ENCODE peak calls at places on chromosomes 4 and X, in ten cellular contexts. A is kidney, Z is fibroblast of lung, C is neural progenitor cell, K is mammary epithelial cell, N is endothelial cell of umbilical vein, V is prostate gland, W is psoas muscle, B is upper lobe of left lung, I is upper lobe of right lung. R is an unnamed sample. For H3K4me1, the result is how much of the 10 kb centered on the place peaks cover.

GRCh38 chrX:17032351-17032750 is 85.9 kb downstream of the REPS2 start:
- DNase-seq in K (peak), V (peak), I (no peak), A (no peak), Z (peak), C (no peak), N (peak), W (no peak), B (no peak), R (no peak)

GRCh38 chr4:146273204-146273901 is 59.0 kb downstream of the REELD1 start:
- DNase-seq in B (no peak), I (no peak), V (no peak), C (no peak), N (no peak), A (no peak), K (no peak), Z (no peak), W (no peak), R (no peak)

GRCh38 chr4:140046037-140046436 is 107.9 kb downstream of the MAML3 start:
- DNase-seq in C (no peak), A (no peak), B (no peak), K (no peak), N (peak), W (no peak), I (no peak), Z (peak), V (no peak), R (no peak)

GRCh38 chrX:116342903-116343302 is 93.5 kb upstream of the SLC6A14 start:
- DNase-seq in Z (no peak), B (no peak), W (no peak), V (no peak), N (no peak), A (no peak), C (no peak), I (no peak), K (no peak), R (no peak)

GRCh38 chrX:131617182-131617581 is 73.3 kb downstream of the OR13H1 start:
- DNase-seq in I (no peak), A (no peak), B (no peak), K (peak), Z (peak), N (no peak), C (no peak), V (no peak), W (no peak), R (no peak)

GRCh38 chr4:1172228-1172851 is at the start of gene SPON2:
- DNase-seq in W (peak), I (peak), A (peak), B (peak), N (no peak), K (no peak), V (no peak), C (peak), Z (peak), R (no peak)

GRCh38 chr4:107747748-107748486 is 27.9 kb upstream of the PAPSS1 start:
- DNase-seq in A (no peak), I (no peak), V (peak), K (no peak), C (no peak), Z (no peak), B (no peak), N (no peak), W (no peak), R (no peak)

GRCh38 chr4:19722404-19722803 is 529.3 kb upstream of the SLIT2 start:
- DNase-seq in C (no peak), Z (no peak), N (peak), B (no peak), K (no peak), A (no peak), I (no peak), V (no peak), W (no peak), R (no peak)

GRCh38 chr4:156396534-156396933 is 442.9 kb upstream of the CTSO start:
- DNase-seq in A (no peak), W (no peak), B (no peak), K (no peak), C (no peak), Z (no peak), I (no peak), V (no peak), N (no peak), R (no peak)

GRCh38 chrX:132001127-132001526 is 22.0 kb upstream of the STK26 start:
- DNase-seq in C (no peak), I (no peak), W (no peak), A (no peak), K (peak), B (no peak), V (no peak), N (no peak), Z (no peak), R (no peak)

GRCh38 chr4:26762650-26763049 is 98.0 kb upstream of the STIM2 start:
- DNase-seq in W (no peak), I (no peak), N (peak), C (no peak), V (no peak), B (no peak), A (no peak), K (peak), Z (peak), R (no peak)

GRCh38 chr4:15043226-15043625 is 40.9 kb downstream of the CPEB2 start:
- DNase-seq in W (no peak), Z (no peak), N (no peak), A (no peak), B (no peak), V (no peak), C (peak), I (no peak), K (no peak), R (no peak)

GRCh38 chr4:153038493-153039311 is 102.6 kb downstream of the FHDC1 start:
- DNase-seq in W (no peak), V (peak), B (peak), A (no peak), N (peak), Z (no peak), I (no peak), C (no peak), K (no peak), R (no peak)

GRCh38 chrX:16573781-16574180 is 76.2 kb upstream of the S100G start:
- DNase-seq in A (no peak), K (peak), V (no peak), W (no peak), I (no peak), Z (peak), B (no peak), N (no peak), C (no peak), R (no peak)

GRCh38 chr4:77697860-77698599 is 92.4 kb downstream of the CXCL13 start:
- DNase-seq in W (no peak), Z (peak), A (peak), N (peak), C (peak), K (peak), I (no peak), V (peak), B (no peak), R (no peak)

GRCh38 chr4:86482851-86483490 is 111.1 kb upstream of the PTPN13 start:
- DNase-seq in W (no peak), A (no peak), C (peak), B (no peak), I (no peak), K (no peak), V (no peak), Z (peak), N (no peak), R (no peak)

GRCh38 chrX:130916636-130917422 is 13.8 kb upstream of the ENOX2 start:
- DNase-seq in V (peak), A (no peak), B (no peak), Z (peak), K (peak), N (peak), I (no peak), C (peak), W (peak), R (peak)

GRCh38 chr4:137993232-137993631 is 248.9 kb downstream of the SLC7A11 start:
- DNase-seq in Z (no peak), B (no peak), K (peak), V (no peak), I (no peak), A (no peak), W (no peak), C (no peak), N (no peak), R (no peak)

GRCh38 chr4:176376032-176376614 is 56.4 kb downstream of the SPCS3 start:
- DNase-seq in C (peak), V (no peak), A (no peak), I (no peak), K (no peak), Z (peak), B (no peak), W (no peak), N (peak), R (no peak)

GRCh38 chrX:139739138-139739537 is 31.2 kb upstream of the MCF2 start:
- DNase-seq in W (no peak), K (peak), B (no peak), V (no peak), A (no peak), C (no peak), Z (peak), I (no peak), N (peak), R (peak)

GRCh38 chr4:101400096-101400495 is 52.8 kb upstream of the PPP3CA start:
- DNase-seq in B (no peak), C (no peak), K (peak), I (no peak), A (no peak), N (no peak), W (no peak), V (no peak), Z (no peak), R (no peak)

GRCh38 chr4:118265312-118266144 is 87.3 kb downstream of the PRSS12 start:
- DNase-seq in C (no peak), B (peak), A (peak), N (no peak), V (peak), I (peak), Z (no peak), W (no peak), K (peak), R (no peak)

GRCh38 chr4:175253184-175253902 is 335.2 kb downstream of the ADAM29 start:
- DNase-seq in C (peak), K (no peak), A (peak), W (no peak), B (peak), V (no peak), N (no peak), Z (no peak), I (no peak), R (no peak)

GRCh38 chr4:93657527-93657926 is 171.0 kb upstream of the ATOH1 start:
- DNase-seq in Z (no peak), B (no peak), K (no peak), A (no peak), W (no peak), I (no peak), V (no peak), C (peak), N (no peak), R (no peak)

GRCh38 chr4:45869199-45869598 is 254.7 kb downstream of the GABRG1 start:
- DNase-seq in B (no peak), N (no peak), Z (no peak), W (no peak), I (no peak), V (no peak), A (no peak), K (no peak), C (no peak), R (no peak)

GRCh38 chr4:40190880-40191815 is 5.7 kb upstream of the RHOH start:
- DNase-seq in C (no peak), I (no peak), W (no peak), Z (no peak), A (no peak), V (peak), N (no peak), K (no peak), B (no peak), R (no peak)

GRCh38 chr4:69485130-69485529 is 10.6 kb downstream of the UGT2B4 start:
- DNase-seq in W (no peak), Z (no peak), K (no peak), N (no peak), V (no peak), I (no peak), B (no peak), A (no peak), C (no peak), R (no peak)

GRCh38 chr4:155653052-155653451 is 13.6 kb upstream of the GUCY1A1 start:
- DNase-seq in W (no peak), Z (no peak), I (no peak), N (no peak), B (no peak), C (no peak), K (no peak), V (no peak), A (no peak), R (no peak)

GRCh38 chr4:141768954-141769353 is 132.6 kb downstream of the IL15 start:
- DNase-seq in B (no peak), I (no peak), A (no peak), C (no peak), Z (peak), K (peak), W (no peak), N (peak), V (no peak), R (no peak)

GRCh38 chr4:152640058-152640921 is 39.5 kb downstream of the TMEM154 start:
- DNase-seq in B (no peak), N (peak), Z (peak), W (no peak), K (no peak), A (no peak), C (peak), V (no peak), I (no peak), R (no peak)

GRCh38 chrX:103157511-103158316 is 57.2 kb upstream of the BEX4 start:
- DNase-seq in N (peak), W (no peak), K (peak), C (peak), A (no peak), I (no peak), B (no peak), V (no peak), Z (peak), R (no peak)

GRCh38 chr4:89203902-89204301 is 92.6 kb downstream of the TIGD2 start:
- DNase-seq in K (no peak), C (no peak), B (no peak), A (no peak), N (no peak), V (no peak), W (no peak), I (no peak), Z (no peak), R (no peak)

GRCh38 chrX:42149281-42149680 is 225.9 kb upstream of the CASK start:
- DNase-seq in A (no peak), B (no peak), K (no peak), W (no peak), V (no peak), Z (no peak), I (no peak), N (no peak), C (no peak), R (no peak)

GRCh38 chrX:151004085-151004484 is 20.9 kb downstream of the HMGB3 start:
- DNase-seq in C (peak), N (no peak), V (no peak), Z (no peak), A (no peak), K (no peak), W (no peak), B (no peak), I (no peak), R (no peak)

GRCh38 chr4:166903408-166903807 is 330.9 kb downstream of the SPOCK3 start:
- DNase-seq in Z (no peak), I (no peak), B (no peak), N (no peak), C (no peak), K (no peak), V (no peak), A (no peak), W (no peak), R (no peak)

GRCh38 chrX:12611471-12611870 is 179.7 kb upstream of the PRPS2 start:
- DNase-seq in B (no peak), A (no peak), N (no peak), Z (no peak), V (no peak), K (no peak), I (no peak), C (no peak), W (no peak), R (no peak)

GRCh38 chrX:151000901-151001301 is 17.8 kb downstream of the HMGB3 start:
- DNase-seq in N (no peak), I (no peak), C (no peak), B (no peak), W (no peak), Z (peak), K (no peak), V (no peak), A (no peak), R (no peak)

DNA sequence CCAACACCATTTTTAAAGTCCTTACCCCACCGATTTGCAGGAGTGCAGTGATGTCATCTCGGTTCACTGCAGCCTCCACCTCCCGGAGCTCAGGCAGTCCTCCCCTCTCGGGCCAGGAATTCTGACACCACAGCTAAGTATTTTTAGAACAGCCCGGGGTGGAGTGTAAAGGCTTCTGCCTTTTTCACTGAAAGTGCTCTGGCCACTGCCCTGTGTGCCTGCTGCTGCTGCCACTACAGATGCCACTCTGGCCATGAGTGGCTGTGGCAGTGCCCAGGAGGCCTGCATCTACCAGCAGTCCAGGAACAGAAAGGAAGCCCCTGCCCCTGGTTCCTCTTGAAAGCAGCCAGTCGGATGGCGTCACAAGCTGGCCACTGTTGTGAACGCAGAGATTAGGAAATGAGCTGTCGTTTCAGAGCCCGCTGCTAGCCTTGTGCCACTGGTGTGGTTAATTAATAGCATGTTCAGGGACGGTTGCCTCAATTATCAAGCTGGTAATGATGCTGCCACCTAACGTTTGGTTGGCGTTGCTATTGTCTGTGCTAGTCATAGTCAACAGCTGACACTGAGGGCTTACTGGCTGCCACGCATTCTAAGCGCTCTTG is 23.6 kb upstream of the TBC1D14 start:
- DNase-seq in A (no peak), Z (peak), B (no peak), V (no peak), N (peak), W (peak), K (peak), I (peak), C (no peak), R (no peak)
- TF ChIP-seq CTCF in A (no peak), Z (peak), B (no peak), V (peak), N (no peak), W (peak), K (peak), I (peak), C (no peak), R (no peak)

GRCh38 chrX:154738013-154738738 is 12.7 kb downstream of the GAB3 start:
- DNase-seq in N (peak), C (no peak), A (no peak), B (no peak), W (peak), I (no peak), V (no peak), Z (peak), K (peak), R (peak)

GRCh38 chrX:154732421-154733071 is 18.3 kb downstream of the GAB3 start:
- DNase-seq in B (no peak), A (no peak), W (no peak), N (peak), V (no peak), C (no peak), I (no peak), Z (no peak), K (peak), R (no peak)

GRCh38 chrX:154733072-154733425 is 17.8 kb downstream of the GAB3 start:
- DNase-seq in I (no peak), N (no peak), B (no peak), C (no peak), A (no peak), W (no peak), Z (peak), K (no peak), V (no peak), R (no peak)

GRCh38 chrX:154734101-154734781 is 16.6 kb downstream of the GAB3 start:
- DNase-seq in V (no peak), A (no peak), N (peak), C (no peak), I (peak), B (no peak), W (peak), Z (peak), K (peak), R (peak)

GRCh38 chrX:154735695-154736393 is 15.0 kb downstream of the GAB3 start:
- DNase-seq in I (peak), Z (peak), W (peak), N (peak), A (no peak), C (no peak), V (no peak), K (peak), B (no peak), R (no peak)
- H3K4me1 ChIP-seq in I (half or more), Z (under half), W (under half), N (half or more), A (under half), C (under half), V (under half), K (under half), B (half or more), R (half or more)

GRCh38 chrX:122771933-122772332 is 412.1 kb upstream of the GRIA3 start:
- DNase-seq in B (no peak), A (no peak), K (no peak), Z (no peak), N (no peak), C (no peak), V (no peak), I (no peak), W (no peak), R (no peak)

DNA sequence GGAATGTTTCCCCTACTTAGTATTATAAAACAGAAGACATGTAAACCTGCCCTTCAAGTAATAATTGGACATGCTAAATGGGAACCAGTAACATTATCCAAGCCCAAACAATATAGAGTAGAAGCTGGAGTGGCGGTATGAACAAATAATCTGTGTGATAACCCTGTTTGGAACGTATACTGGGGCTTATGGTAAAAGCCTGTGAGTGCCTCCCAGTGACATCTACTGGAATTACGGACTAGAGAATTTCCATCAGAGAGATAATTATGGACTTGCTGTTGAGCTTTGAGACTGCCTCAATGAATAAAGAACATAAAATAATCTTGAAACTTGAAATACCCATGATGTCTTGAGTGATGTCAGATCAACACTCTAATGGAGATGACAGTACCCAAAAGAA is 406.3 kb upstream of the GRIA3 start:
- DNase-seq in K (no peak), N (no peak), B (no peak), W (no peak), A (no peak), I (no peak), Z (peak), V (no peak), C (no peak), R (no peak)
- TF ChIP-seq CTCF in K (peak), N (no peak), B (no peak), W (no peak), A (no peak), I (no peak), Z (no peak), V (no peak), C (peak), R (no peak)

GRCh38 chr4:109614466-109614865 is 54.4 kb downstream of the MCUB start:
- DNase-seq in I (no peak), V (no peak), C (no peak), A (no peak), Z (peak), B (no peak), W (no peak), N (no peak), K (no peak), R (no peak)
- H3K4me1 ChIP-seq in I (under half), V (under half), C (under half), A (under half), Z (under half), B (under half), W (under half), N (under half), K (under half), R (under half)

DNA sequence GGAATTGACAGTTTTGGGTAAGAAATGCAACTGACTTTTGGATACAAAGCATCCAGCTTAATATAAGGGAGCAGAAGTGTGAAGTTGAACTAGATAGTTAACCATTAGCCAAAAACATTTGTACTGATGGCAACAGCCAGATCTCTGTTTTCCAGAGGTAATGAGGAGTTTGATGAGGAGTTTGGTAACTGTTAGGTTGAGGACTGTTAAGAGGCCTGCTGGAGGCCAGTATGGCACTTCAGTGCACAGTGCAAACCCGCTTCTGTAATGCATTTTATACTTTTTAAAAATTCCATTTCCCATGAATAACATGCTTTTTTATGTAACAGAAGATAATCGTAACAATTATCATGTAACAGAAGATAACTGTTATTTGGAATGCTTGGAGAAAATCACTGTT is 30.0 kb downstream of the CDKL5 start:
- DNase-seq in W (no peak), C (no peak), A (no peak), Z (no peak), N (no peak), I (no peak), V (no peak), K (no peak), B (no peak), R (no peak)
- TF ChIP-seq CTCF in W (no peak), C (no peak), A (no peak), Z (no peak), N (no peak), I (no peak), V (no peak), K (no peak), B (no peak), R (no peak)

DNA sequence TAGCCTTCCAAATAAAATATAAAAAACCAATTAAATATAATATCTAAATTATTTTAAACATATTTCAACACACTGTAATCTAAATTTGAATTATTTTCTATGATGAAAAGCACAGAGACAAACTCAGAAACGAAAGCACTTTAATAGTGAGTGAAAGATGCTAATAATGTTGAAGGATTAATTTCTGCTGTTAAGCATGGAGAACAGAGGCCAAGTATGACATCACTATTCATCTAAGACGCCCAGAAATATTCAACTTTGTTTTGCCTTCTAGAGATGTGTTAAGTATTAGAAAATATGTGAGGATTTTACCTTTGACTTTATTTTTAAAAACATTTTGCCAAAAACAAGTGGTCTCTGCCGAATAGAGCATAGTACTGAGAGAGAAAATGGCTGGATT is 19.3 kb downstream of the ARHGEF6 start:
- DNase-seq in K (no peak), B (no peak), Z (no peak), I (no peak), A (no peak), V (no peak), W (no peak), N (no peak), C (no peak), R (no peak)
- H3K4me1 ChIP-seq in K (under half), B (under half), Z (under half), I (under half), A (under half), V (under half), W (under half), N (under half), C (under half), R (half or more)